ENCODE peak calls at places on chromosomes 1 and 21, in seven cellular contexts. T, S, C, K, R, N and Y are unnamed samples.

GRCh38 chr1:116508090-116508983 is 62.5 kb downstream of the CD58 start:
- DNase-seq in T (no peak), S (no peak), C (no peak), K (no peak), R (no peak), N (no peak), Y (no peak)

GRCh38 chr1:110136911-110137310 is 13.4 kb upstream of the SLC6A17 start:
- DNase-seq in T (peak), S (peak), C (no peak), K (no peak), R (no peak), N (no peak), Y (no peak)

GRCh38 chr1:56376188-56376984 is 203.0 kb downstream of the PLPP3 start:
- DNase-seq in T (peak), S (peak), C (no peak), K (no peak), R (no peak), N (no peak), Y (no peak)

GRCh38 chr1:56728964-56729363 is 83.8 kb downstream of the PRKAA2 start:
- DNase-seq in T (no peak), S (no peak), C (no peak), K (no peak), R (no peak), N (no peak), Y (no peak)

GRCh38 chr1:173222149-173223030 is 15.3 kb upstream of the TNFSF4 start:
- DNase-seq in T (no peak), S (no peak), C (no peak), K (no peak), R (no peak), N (no peak), Y (no peak)

GRCh38 chr1:110508038-110508437 is 10.9 kb downstream of the KCNA10 start:
- DNase-seq in T (no peak), S (peak), C (no peak), K (no peak), R (no peak), N (peak), Y (peak)

GRCh38 chr1:65425697-65426096 is 5.2 kb downstream of the LEPR start:
- DNase-seq in T (no peak), S (no peak), C (no peak), K (no peak), R (no peak), N (no peak), Y (peak)

GRCh38 chr1:84776639-84777038 is 86.4 kb upstream of the SSX2IP start:
- DNase-seq in T (no peak), S (no peak), C (no peak), K (no peak), R (no peak), N (no peak), Y (no peak)

GRCh38 chr1:205926213-205926612 is 17.0 kb downstream of the SLC26A9 start:
- DNase-seq in T (no peak), S (no peak), C (no peak), K (no peak), R (no peak), N (no peak), Y (peak)

GRCh38 chr1:25858906-25859789 is at the start of gene AUNIP:
- DNase-seq in T (peak), S (peak), C (peak), K (peak), R (peak), N (peak), Y (peak)

GRCh38 chr1:8348056-8348776 is 30.3 kb downstream of the SLC45A1 start:
- DNase-seq in T (no peak), S (no peak), C (no peak), K (no peak), R (no peak), N (no peak), Y (no peak)

GRCh38 chr21:18058731-18059398 is 185.8 kb upstream of the CHODL start:
- DNase-seq in T (no peak), S (no peak), C (no peak), K (no peak), R (no peak), N (no peak), Y (no peak)

GRCh38 chr21:44670642-44671432 is 4.1 kb upstream of the KRTAP12-2 start:
- DNase-seq in T (no peak), S (no peak), C (no peak), K (no peak), R (no peak), N (no peak), Y (no peak)

GRCh38 chr21:15638856-15639549 is 90.8 kb upstream of the USP25 start:
- DNase-seq in T (no peak), S (no peak), C (no peak), K (no peak), R (no peak), N (peak), Y (peak)

GRCh38 chr1:57307382-57307781 is 116.5 kb downstream of the DAB1 start:
- DNase-seq in T (peak), S (no peak), C (no peak), K (peak), R (peak), N (no peak), Y (no peak)

GRCh38 chr1:38578444-38578951 is 281.1 kb downstream of the RRAGC start:
- DNase-seq in T (peak), S (peak), C (no peak), K (no peak), R (no peak), N (peak), Y (no peak)

GRCh38 chr1:27597511-27598216 is 6.3 kb downstream of the AHDC1 start:
- DNase-seq in T (no peak), S (no peak), C (no peak), K (no peak), R (no peak), N (no peak), Y (no peak)

GRCh38 chr1:12387641-12388040 is 157.8 kb downstream of the VPS13D start:
- DNase-seq in T (no peak), S (no peak), C (no peak), K (no peak), R (no peak), N (no peak), Y (no peak)

GRCh38 chr1:203338335-203339036 is 12.4 kb downstream of the FMOD start:
- DNase-seq in T (peak), S (peak), C (no peak), K (peak), R (peak), N (no peak), Y (peak)

GRCh38 chr1:145827966-145828365 is 4.0 kb downstream of the POLR3C start:
- DNase-seq in T (no peak), S (no peak), C (no peak), K (no peak), R (no peak), N (no peak), Y (no peak)

GRCh38 chr1:170707959-170708666 is 44.2 kb downstream of the PRRX1 start:
- DNase-seq in T (no peak), S (no peak), C (no peak), K (no peak), R (no peak), N (no peak), Y (peak)

GRCh38 chr1:225713281-225713680 is 60.4 kb upstream of the ENAH start:
- DNase-seq in T (no peak), S (no peak), C (no peak), K (no peak), R (no peak), N (no peak), Y (no peak)